ENCODE peak calls at places on chromosomes 3 and 15, in four cellular contexts. S is HepG2, G is H1, I is K562. X is an unnamed sample.

GRCh38 chr3:51999861-52000260 is 4.2 kb upstream of the RPL29 start:
- DNase-seq in G (no peak), S (no peak), I (peak; percentile 56), X (no peak)

GRCh38 chr3:30826381-30827061 is 67.9 kb downstream of the GADL1 start:
- DNase-seq in G (no peak), S (no peak), I (no peak), X (no peak)

GRCh38 chr3:26625187-26625586 is 2.6 kb downstream of the LRRC3B start:
- DNase-seq in G (peak; percentile 55), S (no peak), I (no peak), X (no peak)

GRCh38 chr3:89049119-89049518 is 58.3 kb upstream of the EPHA3 start:
- DNase-seq in G (peak; percentile 57), I (no peak), S (peak; percentile 5), X (peak; percentile 20)

GRCh38 chr15:51341366-51342248 is at the start of gene GLDN:
- DNase-seq in G (peak; percentile 69), S (no peak), I (no peak), X (no peak)

GRCh38 chr15:73573572-73573971 is 59.6 kb downstream of the NPTN start:
- DNase-seq in I (no peak), S (no peak), G (no peak), X (no peak)

GRCh38 chr15:64502537-64502936 is 42.2 kb downstream of the ZNF609 start:
- DNase-seq in S (no peak), I (no peak), G (no peak), X (no peak)

GRCh38 chr3:152299243-152299976 is 30.7 kb downstream of the MBNL1 start:
- DNase-seq in I (no peak), S (no peak), G (no peak), X (no peak)

GRCh38 chr15:98002874-98003273 is 42.4 kb downstream of the ARRDC4 start:
- DNase-seq in S (peak; percentile 71), I (no peak), G (no peak), X (no peak)

GRCh38 chr3:129525341-129525968 is 3.0 kb upstream of the RHO start:
- DNase-seq in S (no peak), G (no peak), I (no peak), X (no peak)

GRCh38 chr3:124101643-124102042 is 109.7 kb upstream of the ROPN1 start:
- DNase-seq in G (no peak), I (no peak), S (no peak), X (no peak)

GRCh38 chr3:4426782-4427344 is 40.2 kb downstream of the SUMF1 start:
- DNase-seq in G (no peak), I (no peak), S (peak; percentile 89), X (no peak)

GRCh38 chr15:76199106-76200082 is 111.9 kb downstream of the ETFA start:
- DNase-seq in G (no peak), I (peak; percentile 34), S (no peak), X (no peak)

GRCh38 chr3:192409838-192410683 is 317.3 kb downstream of the FGF12 start:
- DNase-seq in S (no peak), G (peak; percentile 75), I (no peak), X (peak; percentile 45)

GRCh38 chr3:88986834-88987233 is 120.6 kb upstream of the EPHA3 start:
- DNase-seq in S (no peak), I (no peak), G (no peak), X (no peak)

GRCh38 chr15:64344651-64345262 is 11.2 kb downstream of the CSNK1G1 start:
- DNase-seq in G (no peak), I (no peak), S (no peak), X (no peak)

GRCh38 chr3:80733522-80734176 is 965.9 kb upstream of the ROBO1 start:
- DNase-seq in G (no peak), S (peak; percentile 95), I (peak; percentile 5), X (no peak)

GRCh38 chr15:31371520-31372240 is 45.0 kb downstream of the KLF13 start:
- DNase-seq in I (no peak), G (no peak), S (no peak), X (no peak)

GRCh38 chr3:36196058-36196457 is 184.2 kb upstream of the STAC start:
- DNase-seq in I (no peak), G (no peak), S (no peak), X (no peak)

GRCh38 chr3:5136619-5137429 is 14.7 kb downstream of the ARL8B start:
- DNase-seq in G (no peak), S (peak; percentile 49), I (no peak), X (peak; percentile 30)

GRCh38 chr15:78205856-78206255 is 28.5 kb downstream of the ACSBG1 start:
- DNase-seq in S (no peak), I (no peak), G (peak; percentile 41), X (no peak)

GRCh38 chr15:74025436-74025835 is 30.9 kb downstream of the PML start:
- DNase-seq in S (no peak), G (no peak), I (no peak), X (no peak)

GRCh38 chr3:108662141-108662738 is 72.7 kb downstream of the DZIP3 start:
- DNase-seq in S (peak; percentile 56), G (no peak), I (peak; percentile 48), X (peak; percentile 42)

GRCh38 chr3:146469206-146470017 is at the start of gene PLSCR2:
- DNase-seq in I (peak; percentile 85), G (peak; percentile 82), S (no peak), X (peak; percentile 78)

GRCh38 chr3:64954995-64955636 is 267.3 kb upstream of the ADAMTS9 start:
- DNase-seq in S (no peak), G (no peak), I (no peak), X (no peak)

GRCh38 chr15:78737187-78737820 is 74.0 kb downstream of the ADAMTS7 start:
- DNase-seq in S (no peak), G (peak; percentile 32), I (no peak), X (no peak)

GRCh38 chr3:88137836-88138235 is 11.9 kb upstream of the C3orf38 start:
- DNase-seq in G (no peak), I (no peak), S (no peak), X (no peak)

GRCh38 chr3:136196401-136197158 is 445 bp upstream of the MSL2 start:
- DNase-seq in I (peak; percentile 92), S (peak; percentile 98), G (peak; percentile 98), X (peak; percentile 97)

GRCh38 chr3:172280406-172281051 is 167.7 kb downstream of the GHSR start:
- DNase-seq in I (no peak), S (no peak), G (no peak), X (no peak)

DNA sequence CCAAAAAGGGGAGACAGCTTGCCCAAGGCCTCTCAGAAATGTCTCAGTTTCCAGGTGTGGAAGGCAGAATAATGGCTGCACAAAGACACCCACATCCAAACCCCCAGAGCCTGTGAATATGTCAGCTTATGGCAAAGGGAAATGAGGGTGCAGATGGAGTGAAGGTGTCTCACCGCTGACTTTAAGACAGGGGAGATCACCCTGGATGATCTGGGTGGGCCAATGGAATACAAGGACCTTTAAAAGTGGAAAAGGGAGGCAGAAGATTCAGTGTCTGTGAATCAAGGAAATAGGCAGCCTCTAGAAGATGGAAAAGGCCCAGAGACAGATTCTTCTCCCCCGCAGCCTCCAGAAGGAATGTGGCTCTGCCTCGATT is 48.8 kb upstream of the ATP2B2 start:
- DNase-seq in S (no peak), I (no peak), G (no peak), X (no peak)
- TF ChIP-seq RAD21 in S (no peak), I (no peak), G (no peak), X (no peak)

DNA sequence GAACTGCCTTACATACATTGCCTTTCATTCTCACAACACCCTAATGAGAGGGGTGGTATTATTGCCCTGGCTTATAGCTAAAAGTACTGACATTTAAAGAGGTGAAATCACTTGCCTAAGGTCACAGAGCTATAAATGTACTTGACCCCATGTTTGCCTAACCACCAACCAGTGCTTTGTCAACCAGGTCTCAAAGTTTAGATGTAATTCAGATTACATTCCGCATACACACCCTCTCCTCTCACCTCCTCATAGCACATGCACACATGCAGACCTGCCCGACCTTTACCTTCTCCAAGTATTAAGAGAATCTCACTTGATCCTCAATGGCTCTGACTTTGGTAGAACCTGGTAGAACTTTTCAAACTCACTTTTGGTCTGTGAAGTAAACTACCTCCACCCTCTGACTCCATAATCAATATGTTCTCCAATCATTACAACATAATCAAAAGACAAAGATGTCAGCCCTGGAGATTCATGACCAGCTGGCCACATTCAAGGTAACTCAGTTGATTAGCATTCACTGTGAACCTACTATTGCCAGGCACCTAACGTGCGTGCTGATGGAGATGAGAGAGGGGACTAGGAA is 63.2 kb upstream of the HES1 start:
- DNase-seq in G (no peak), I (no peak), S (peak; percentile 37), X (no peak)
- TF ChIP-seq CEBPB in G (no peak), I (no peak), S (no peak), X (no peak)

GRCh38 chr3:15246186-15246585 is 40.1 kb downstream of the CAPN7 start:
- DNase-seq in S (no peak), G (no peak), I (no peak), X (no peak)

GRCh38 chr3:15243822-15244482 is 37.9 kb downstream of the CAPN7 start:
- DNase-seq in G (no peak), I (no peak), S (no peak), X (no peak)

DNA sequence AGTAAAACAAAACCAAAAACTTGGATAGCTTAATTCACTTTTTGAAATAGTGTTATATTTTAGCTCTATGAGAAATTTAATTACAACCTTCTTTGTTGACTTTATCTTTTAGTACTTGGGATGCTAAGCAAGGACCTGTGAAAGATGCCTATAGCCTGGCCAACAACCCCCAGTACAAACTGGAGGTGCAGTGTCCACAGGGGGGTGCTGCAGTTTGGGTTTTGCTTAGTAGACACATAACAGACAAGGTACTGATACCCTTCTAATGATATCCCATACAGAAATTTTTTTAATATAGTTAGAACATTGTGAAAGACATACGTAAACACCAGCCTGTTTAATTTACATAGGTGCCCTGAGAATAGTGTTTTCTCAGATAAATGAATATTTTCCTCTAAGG is 35.3 kb downstream of the CAPN7 start:
- DNase-seq in G (no peak), I (peak; percentile 67), S (no peak), X (peak; percentile 28)
- TF ChIP-seq PHF8 in G (no peak), I (no peak), S (no peak), X (no peak)

GRCh38 chr15:35442734-35443133 is 103.2 kb downstream of the DPH6 start:
- DNase-seq in G (no peak), I (no peak), S (no peak), X (no peak)

GRCh38 chr15:35444557-35445204 is 101.3 kb downstream of the DPH6 start:
- DNase-seq in S (peak; percentile 37), G (no peak), I (peak; percentile 28), X (peak; percentile 47)

GRCh38 chr15:35448294-35448693 is 97.7 kb downstream of the DPH6 start:
- DNase-seq in S (no peak), I (no peak), G (no peak), X (no peak)

GRCh38 chr15:35443376-35443775 is 102.6 kb downstream of the DPH6 start:
- DNase-seq in I (no peak), G (no peak), S (no peak), X (no peak)

GRCh38 chr15:35445891-35446290 is 100.1 kb downstream of the DPH6 start:
- DNase-seq in I (no peak), S (no peak), G (no peak), X (no peak)
- TF ChIP-seq RAD21 in I (no peak), S (no peak), G (no peak), X (no peak)

GRCh38 chr3:133047980-133048379 is 9.8 kb downstream of the TMEM108 start:
- DNase-seq in S (no peak), I (no peak), G (no peak), X (no peak)
- TF ChIP-seq CEBPB in S (no peak), I (no peak), G (no peak), X (no peak)